ENCODE peak calls at places on chromosomes 6 and 20, in eight cellular contexts. U is adrenal gland; S is transverse colon; C is aorta; A is A549; T is cardiac muscle cell; F is foreskin keratinocyte; L is CD8-positive, alpha-beta T cell. N is an unnamed sample.
A peak's percentile ranks its signal among the peaks of the same experiment; 100 is the strongest.

GRCh38 chr20:7772376-7772775 is 167.9 kb downstream of the HAO1 start:
- DNase-seq in U (no peak), S (no peak), C (no peak), A (peak; percentile 6), T (peak; percentile 56), F (peak; percentile 90), L (no peak), N (no peak)

GRCh38 chr6:163123098-163123497 is 291.4 kb upstream of the QKI start:
- DNase-seq in U (no peak), S (no peak), C (no peak), A (no peak), T (no peak), F (no peak), L (no peak), N (no peak)

GRCh38 chr6:149855741-149856140 is 8.4 kb downstream of the LRP11 start:
- DNase-seq in U (no peak), S (no peak), C (no peak), A (no peak), T (no peak), F (no peak), L (no peak), N (no peak)

GRCh38 chr6:64733433-64733832 is 973.6 kb downstream of the EYS start:
- DNase-seq in U (no peak), S (no peak), C (no peak), A (no peak), T (no peak), F (no peak), L (no peak), N (no peak)

GRCh38 chr6:14121936-14122344 is 4.4 kb downstream of the CD83 start:
- DNase-seq in U (peak; percentile 22), S (peak; percentile 24), C (peak; percentile 60), A (no peak), T (no peak), F (no peak), L (no peak), N (no peak)

GRCh38 chr6:134176283-134176975 is 124.0 kb upstream of the SLC2A12 start:
- DNase-seq in U (peak; percentile 79), S (no peak), C (peak; percentile 78), A (no peak), T (peak; percentile 82), F (no peak), L (no peak), N (no peak)

GRCh38 chr6:40343887-40344565 is 243.1 kb downstream of the LRFN2 start:
- DNase-seq in U (no peak), S (no peak), C (no peak), A (no peak), T (no peak), F (no peak), L (no peak), N (no peak)

GRCh38 chr6:36839819-36840379 is 655 bp upstream of the CPNE5 start:
- DNase-seq in U (no peak), S (no peak), C (peak; percentile 62), A (peak; percentile 16), T (peak; percentile 54), F (no peak), L (peak; percentile 26), N (peak; percentile 49)

GRCh38 chr6:91082311-91082803 is 495.5 kb upstream of the MAP3K7 start:
- DNase-seq in U (peak; percentile 22), S (no peak), C (no peak), A (no peak), T (peak; percentile 59), F (no peak), L (no peak), N (no peak)

GRCh38 chr6:104711371-104711770 is 148.3 kb downstream of the HACE1 start:
- DNase-seq in U (no peak), S (no peak), C (no peak), A (peak; percentile 78), T (peak; percentile 67), F (peak; percentile 47), L (no peak), N (no peak)

GRCh38 chr6:20770776-20771175 is 236.5 kb downstream of the CDKAL1 start:
- DNase-seq in U (no peak), S (no peak), C (no peak), A (peak; percentile 4), T (no peak), F (no peak), L (no peak), N (no peak)

GRCh38 chr20:48725589-48725991 is 102.2 kb downstream of the PREX1 start:
- DNase-seq in U (peak; percentile 87), S (no peak), C (no peak), A (peak; percentile 71), T (peak; percentile 43), F (no peak), L (no peak), N (no peak)

GRCh38 chr6:122621638-122622037 is 11.4 kb downstream of the PKIB start:
- DNase-seq in U (no peak), S (no peak), C (no peak), A (no peak), T (no peak), F (no peak), L (no peak), N (no peak)

GRCh38 chr20:3763691-3764601 is 3.6 kb downstream of the ADISSP start:
- DNase-seq in U (no peak), S (no peak), C (no peak), A (no peak), T (no peak), F (no peak), L (no peak), N (no peak)

GRCh38 chr6:136012198-136012884 is 160.8 kb downstream of the PDE7B start:
- DNase-seq in U (no peak), S (no peak), C (no peak), A (no peak), T (peak; percentile 90), F (no peak), L (no peak), N (no peak)

GRCh38 chr6:25122001-25122400 is 157.2 kb upstream of the CARMIL1 start:
- DNase-seq in U (peak; percentile 40), S (no peak), C (peak; percentile 69), A (no peak), T (peak; percentile 83), F (no peak), L (no peak), N (no peak)

GRCh38 chr6:29005183-29005885 is at the start of gene ZNF311:
- DNase-seq in U (peak; percentile 48), S (peak; percentile 60), C (peak; percentile 74), A (peak; percentile 63), T (peak; percentile 85), F (peak; percentile 49), L (no peak), N (peak; percentile 50)

GRCh38 chr6:158707826-158708225 is 58.0 kb downstream of the SYTL3 start:
- DNase-seq in U (no peak), S (peak; percentile 69), C (no peak), A (no peak), T (peak; percentile 27), F (no peak), L (no peak), N (no peak)

GRCh38 chr6:125722886-125723285 is 26.5 kb upstream of the HEY2 start:
- DNase-seq in U (no peak), S (no peak), C (no peak), A (no peak), T (no peak), F (no peak), L (no peak), N (no peak)

GRCh38 chr6:125714431-125715090 is 34.9 kb upstream of the HEY2 start:
- DNase-seq in U (no peak), S (peak; percentile 15), C (no peak), A (no peak), T (no peak), F (no peak), L (no peak), N (no peak)

GRCh38 chr6:125718109-125718508 is 31.3 kb upstream of the HEY2 start:
- DNase-seq in U (no peak), S (no peak), C (no peak), A (no peak), T (no peak), F (no peak), L (no peak), N (no peak)

DNA sequence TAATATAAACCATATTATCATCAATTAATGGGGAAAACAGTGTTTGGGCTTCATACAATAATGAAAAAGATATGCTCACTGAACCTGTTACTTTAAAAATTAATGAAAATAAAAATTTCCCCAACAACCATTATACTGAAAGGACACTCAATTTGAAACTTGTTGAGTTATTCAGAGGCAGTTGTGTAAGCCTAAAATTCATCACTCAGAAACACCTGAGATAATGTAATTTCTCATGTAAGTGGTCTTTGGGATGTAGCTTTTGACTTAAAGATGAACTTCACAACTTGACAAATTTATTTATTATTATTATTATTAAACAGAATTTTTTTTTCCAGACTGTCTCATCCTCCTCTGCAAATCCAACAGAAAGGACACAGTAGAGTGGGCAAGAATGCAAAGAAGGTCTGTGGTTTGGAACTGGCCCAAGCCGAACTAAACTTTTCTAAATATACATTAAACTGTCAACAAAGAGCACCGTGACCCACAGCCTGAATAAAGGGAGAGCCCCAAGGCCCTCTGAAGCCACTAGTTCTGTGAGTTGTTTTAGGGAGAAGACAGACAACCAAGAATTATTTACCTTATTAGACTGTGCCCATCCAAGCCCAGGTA is 32.2 kb upstream of the HEY2 start:
- DNase-seq in U (no peak), S (no peak), C (no peak), A (no peak), T (no peak), F (no peak), L (no peak), N (no peak)
- H3K27ac ChIP-seq in U (no peak overlapping the region), S (no peak overlapping the region), C (no peak overlapping the region), A (no peak overlapping the region), T (no peak overlapping the region), F (no peak overlapping the region), L (no peak overlapping the region), N (no peak overlapping the region)

GRCh38 chr6:34243131-34243771 is 5.6 kb downstream of the SMIM29 start:
- DNase-seq in U (peak; percentile 11), S (no peak), C (peak; percentile 33), A (no peak), T (no peak), F (no peak), L (no peak), N (no peak)
- H3K27ac ChIP-seq in U (no peak overlapping the region), S (no peak overlapping the region), C (no peak overlapping the region), A (peak overlapping the region; percentile 97), T (no peak overlapping the region), F (peak overlapping the region; percentile 33), L (no peak overlapping the region), N (peak overlapping the region; percentile 25)

DNA sequence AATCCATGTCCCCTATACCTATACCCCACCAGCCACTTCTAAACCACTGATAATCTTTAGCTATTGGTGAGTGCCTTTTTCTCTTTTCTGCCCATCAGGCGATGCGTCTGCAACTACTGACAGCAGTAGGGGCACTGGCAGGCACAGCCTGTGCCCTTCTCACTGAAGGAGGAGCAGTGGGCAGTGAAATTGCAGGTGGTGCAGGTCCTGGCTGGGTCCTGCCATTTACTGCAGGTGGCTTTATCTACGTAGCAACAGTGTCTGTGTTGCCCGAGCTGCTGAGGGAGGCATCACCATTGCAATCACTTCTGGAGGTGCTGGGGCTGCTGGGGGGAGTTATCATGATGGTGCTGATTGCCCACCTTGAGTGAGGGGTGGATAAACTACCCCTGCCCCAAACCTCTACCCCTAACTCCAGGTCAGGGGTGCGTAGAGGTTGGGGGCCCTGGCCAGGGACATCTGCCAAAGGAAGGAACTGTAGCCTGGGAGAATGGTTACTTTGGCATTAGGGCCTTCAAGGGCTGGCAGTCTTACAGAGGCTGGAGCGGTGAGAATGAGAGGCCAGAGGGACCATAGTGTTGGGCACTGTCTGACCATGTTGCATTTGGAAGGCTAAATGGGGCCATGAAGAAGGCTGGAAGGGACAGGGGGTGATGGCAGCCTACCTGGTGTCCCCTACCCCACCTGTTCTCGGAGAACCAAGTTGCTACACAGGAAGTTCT is 851 bp upstream of the HSD17B8 start:
- DNase-seq in U (no peak), S (no peak), C (no peak), A (no peak), T (no peak), F (no peak), L (no peak), N (no peak)
- H3K27ac ChIP-seq in U (no peak overlapping the region), S (no peak overlapping the region), C (no peak overlapping the region), A (no peak overlapping the region), T (no peak overlapping the region), F (no peak overlapping the region), L (no peak overlapping the region), N (peak overlapping the region; percentile 73)

GRCh38 chr6:47405273-47405672 is 72.3 kb upstream of the CD2AP start:
- DNase-seq in U (no peak), S (peak; percentile 90), C (no peak), A (peak; percentile 63), T (no peak), F (no peak), L (no peak), N (no peak)
- H3K27ac ChIP-seq in U (no peak overlapping the region), S (peak overlapping the region; percentile 73), C (no peak overlapping the region), A (peak overlapping the region; percentile 54), T (no peak overlapping the region), F (no peak overlapping the region), L (no peak overlapping the region), N (no peak overlapping the region)